ENCODE peak calls at places on chromosome 1, in ten cellular contexts. B is transverse colon, X is prostate gland, O is esophagus muscularis mucosa, A is endothelial cell of umbilical vein, C is GM12878, S is vagina, T is HepG2, G is stomach, J is suprapubic skin. Q is an unnamed sample.

GRCh38 chr1:224432672-224433040 is 1.9 kb downstream of the WDR26 start:
- DNase-seq in B (no peak), X (no peak), O (no peak), A (peak), C (no peak), S (no peak), T (no peak), G (no peak), J (no peak), Q (no peak)

GRCh38 chr1:157147906-157148717 is 9.9 kb upstream of the ETV3 start:
- DNase-seq in B (no peak), X (no peak), O (no peak), A (no peak), C (no peak), S (no peak), T (no peak), G (no peak), J (no peak), Q (no peak)

GRCh38 chr1:160217466-160218165 is 12.4 kb downstream of the PEA15 start:
- DNase-seq in B (peak), X (no peak), O (peak), A (peak), C (no peak), S (no peak), T (peak), G (peak), J (no peak), Q (no peak)

GRCh38 chr1:36922071-36922470 is 112.2 kb downstream of the GRIK3 start:
- DNase-seq in B (no peak), X (no peak), O (no peak), A (no peak), C (no peak), S (no peak), T (no peak), G (no peak), J (no peak), Q (peak)

GRCh38 chr1:154729031-154729442 is 121.1 kb upstream of the ADAR start:
- DNase-seq in B (no peak), X (no peak), O (no peak), A (peak), C (no peak), S (no peak), T (peak), G (no peak), J (no peak), Q (peak)

GRCh38 chr1:175814885-175815284 is 71.5 kb upstream of the TNR start:
- DNase-seq in B (no peak), X (no peak), O (no peak), A (no peak), C (no peak), S (no peak), T (no peak), G (no peak), J (no peak), Q (no peak)

GRCh38 chr1:160781129-160781808 is 14.7 kb upstream of the LY9 start:
- DNase-seq in B (peak), X (peak), O (peak), A (no peak), C (no peak), S (no peak), T (no peak), G (peak), J (no peak), Q (no peak)

GRCh38 chr1:202160377-202160940 is at the start of gene PTPN7:
- DNase-seq in B (peak), X (no peak), O (no peak), A (no peak), C (peak), S (no peak), T (no peak), G (peak), J (no peak), Q (no peak)

GRCh38 chr1:203036537-203036936 is 10.2 kb downstream of the PPFIA4 start:
- DNase-seq in B (no peak), X (no peak), O (no peak), A (no peak), C (no peak), S (no peak), T (no peak), G (no peak), J (no peak), Q (no peak)

GRCh38 chr1:201026746-201027145 is 3.2 kb upstream of the KIF21B start:
- DNase-seq in B (no peak), X (no peak), O (no peak), A (no peak), C (no peak), S (no peak), T (no peak), G (no peak), J (no peak), Q (no peak)

GRCh38 chr1:54547601-54548388 is at the start of gene ACOT11:
- DNase-seq in B (peak), X (peak), O (no peak), A (no peak), C (no peak), S (peak), T (peak), G (peak), J (peak), Q (peak)

GRCh38 chr1:222417264-222417663 is 130.6 kb downstream of the HHIPL2 start:
- DNase-seq in B (no peak), X (no peak), O (no peak), A (no peak), C (no peak), S (no peak), T (no peak), G (no peak), J (no peak), Q (no peak)

GRCh38 chr1:67261646-67262045 is 46.0 kb upstream of the IL12RB2 start:
- DNase-seq in B (peak), X (no peak), O (no peak), A (no peak), C (no peak), S (no peak), T (no peak), G (no peak), J (no peak), Q (no peak)
- H3K27ac ChIP-seq in B (no peak), X (no peak), O (no peak), A (no peak), C (no peak), S (no peak), T (no peak), G (no peak), J (no peak), Q (no peak)

GRCh38 chr1:145999321-146000024 is 3.1 kb upstream of the TXNIP start:
- DNase-seq in B (peak), X (peak), O (no peak), A (no peak), C (no peak), S (no peak), T (no peak), G (peak), J (peak), Q (peak)
- TF ChIP-seq POLR2AphosphoS5 in B (peak), X (peak), O (no peak), A (no peak), C (no peak), S (no peak), T (no peak), G (no peak), J (no peak), Q (peak)

GRCh38 chr1:47629201-47629600 is 191.4 kb downstream of the FOXD2 start:
- DNase-seq in B (no peak), X (no peak), O (no peak), A (no peak), C (no peak), S (no peak), T (no peak), G (no peak), J (no peak), Q (no peak)

GRCh38 chr1:47630346-47630745 is 192.5 kb downstream of the FOXD2 start:
- DNase-seq in B (no peak), X (no peak), O (no peak), A (no peak), C (no peak), S (no peak), T (no peak), G (no peak), J (peak), Q (no peak)

GRCh38 chr1:47627471-47628370 is 189.9 kb downstream of the FOXD2 start:
- DNase-seq in B (no peak), X (no peak), O (no peak), A (no peak), C (no peak), S (no peak), T (no peak), G (peak), J (peak), Q (no peak)

GRCh38 chr1:47624531-47624930 is 186.7 kb downstream of the FOXD2 start:
- DNase-seq in B (peak), X (no peak), O (peak), A (no peak), C (no peak), S (no peak), T (peak), G (peak), J (no peak), Q (no peak)

GRCh38 chr1:47627016-47627415 is 189.2 kb downstream of the FOXD2 start:
- DNase-seq in B (no peak), X (no peak), O (no peak), A (no peak), C (no peak), S (no peak), T (no peak), G (peak), J (no peak), Q (no peak)
- TF ChIP-seq POLR2A in B (no peak), X (no peak), O (no peak), A (no peak), C (no peak), S (no peak), T (no peak), G (no peak), J (no peak), Q (no peak)

DNA sequence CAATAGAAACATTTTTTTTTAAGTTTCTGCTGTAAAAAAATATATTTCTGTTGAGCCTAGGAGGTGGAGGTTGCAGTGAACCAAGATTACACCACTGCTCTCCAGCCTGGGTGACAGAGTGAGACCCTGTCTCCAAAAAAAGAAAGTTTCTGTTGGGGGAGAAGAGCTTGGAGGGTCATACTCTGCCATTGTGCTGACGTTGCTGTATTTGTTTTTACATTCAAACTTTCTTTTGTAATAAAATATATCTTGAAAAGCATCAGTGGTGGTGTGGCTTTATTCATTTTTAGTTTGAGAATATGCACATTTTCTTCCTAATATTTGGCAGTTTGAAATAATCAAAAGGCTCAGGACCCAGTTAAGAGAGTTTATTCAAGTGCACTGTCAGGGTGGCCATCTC is 64.6 kb downstream of the URB2 start:
- DNase-seq in B (no peak), X (no peak), O (no peak), A (no peak), C (no peak), S (no peak), T (no peak), G (no peak), J (no peak), Q (no peak)
- H3K27ac ChIP-seq in B (no peak), X (no peak), O (no peak), A (no peak), C (no peak), S (no peak), T (no peak), G (no peak), J (no peak), Q (no peak)

DNA sequence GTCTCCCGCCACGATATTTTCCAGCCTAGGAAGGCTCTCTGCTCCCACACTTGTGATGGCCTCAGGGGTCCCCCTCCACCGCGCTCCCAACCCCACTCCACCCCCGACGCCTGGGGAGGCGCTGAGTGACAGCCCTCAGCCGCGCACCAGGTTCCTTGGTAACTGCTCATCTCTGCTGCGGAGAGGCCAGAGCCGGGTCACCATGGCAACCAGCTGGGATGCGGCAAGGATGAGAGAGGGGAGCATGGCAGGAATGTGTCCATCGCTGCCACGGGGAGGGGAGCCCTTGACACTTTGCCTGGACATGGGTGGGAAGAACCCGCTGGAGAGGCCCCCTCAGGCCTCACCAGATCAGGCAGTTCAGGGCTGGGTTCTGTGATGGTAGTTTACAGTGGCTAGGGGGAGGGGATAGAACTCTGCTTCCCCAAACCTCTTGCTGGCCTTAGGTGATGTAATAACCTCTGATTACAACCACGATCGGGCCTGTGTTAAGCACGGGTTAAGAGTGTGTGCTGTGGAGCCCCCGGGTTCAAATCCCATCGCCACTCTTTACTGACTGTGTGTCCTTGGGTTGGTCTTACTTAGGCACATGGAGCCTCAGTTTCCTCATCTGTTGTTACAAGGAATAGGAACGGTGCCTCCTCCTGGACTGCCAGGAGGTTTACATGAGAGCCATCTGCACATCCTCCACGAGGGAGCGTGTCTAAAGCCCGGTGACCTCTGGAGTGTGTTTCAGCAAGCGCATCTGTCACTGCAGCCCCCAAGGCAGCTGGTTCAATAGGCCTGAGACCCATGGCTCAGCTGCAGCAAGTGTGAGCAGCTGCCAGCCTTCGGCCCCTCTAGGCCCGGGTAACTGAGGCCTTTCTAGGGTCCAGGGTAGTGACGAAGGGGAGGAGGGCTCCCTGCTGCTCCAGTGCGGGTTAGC is 6.3 kb downstream of the KIF17 start:
- DNase-seq in B (no peak), X (no peak), O (no peak), A (no peak), C (no peak), S (no peak), T (no peak), G (no peak), J (no peak), Q (no peak)
- TF ChIP-seq POLR2AphosphoS5 in B (no peak), X (no peak), O (no peak), A (no peak), C (no peak), S (no peak), T (no peak), G (no peak), J (no peak), Q (no peak)

DNA sequence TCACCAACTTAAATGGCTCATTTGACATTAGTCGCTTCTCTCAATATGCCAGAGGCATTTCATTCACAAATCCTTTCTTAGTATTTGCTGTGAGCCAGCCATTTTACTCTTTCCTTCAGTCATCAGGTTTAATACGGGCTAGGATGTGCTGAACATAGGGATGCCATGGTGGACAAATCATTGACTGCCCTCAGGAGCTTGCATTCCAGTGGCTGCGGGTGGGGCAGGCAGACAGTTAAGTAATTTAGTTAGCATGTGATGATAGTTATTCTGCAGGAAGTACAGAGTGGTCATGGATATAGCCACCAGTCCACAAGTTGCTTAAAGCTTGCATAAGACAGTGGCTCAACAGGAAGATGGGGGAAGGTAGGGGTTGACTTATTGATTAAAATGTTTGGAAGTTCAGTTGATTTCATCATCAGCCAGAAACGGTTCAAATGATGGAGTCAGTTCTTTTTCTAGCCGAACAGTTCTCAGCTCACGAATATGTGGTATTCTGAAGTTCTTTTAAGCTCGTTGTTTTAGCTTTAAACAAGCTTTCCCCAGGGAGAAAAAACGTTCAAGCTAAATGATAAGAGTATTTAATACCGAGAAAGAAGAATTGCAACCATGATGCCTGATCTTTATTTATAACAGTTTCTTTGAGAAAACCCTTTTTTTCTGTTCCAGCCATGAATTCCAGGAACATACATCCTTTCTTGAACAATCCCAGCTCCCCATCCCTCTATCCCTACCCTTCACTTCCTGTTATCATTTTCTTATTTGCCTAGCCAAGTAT is 1.4 kb downstream of the SLC22A15 start:
- DNase-seq in B (peak), X (no peak), O (no peak), A (no peak), C (no peak), S (no peak), T (peak), G (no peak), J (peak), Q (no peak)
- TF ChIP-seq POLR2A in B (no peak), X (no peak), O (no peak), A (no peak), C (no peak), S (no peak), T (no peak), G (no peak), J (no peak), Q (no peak)

GRCh38 chr1:53326598-53327182 is 1.2 kb downstream of the LRP8 start:
- DNase-seq in B (no peak), X (no peak), O (no peak), A (peak), C (no peak), S (no peak), T (no peak), G (no peak), J (no peak), Q (no peak)

GRCh38 chr1:53324321-53324720 is 3.5 kb downstream of the LRP8 start:
- DNase-seq in B (no peak), X (no peak), O (no peak), A (no peak), C (no peak), S (no peak), T (no peak), G (peak), J (no peak), Q (no peak)

GRCh38 chr1:53324728-53325297 is 3.1 kb downstream of the LRP8 start:
- DNase-seq in B (no peak), X (no peak), O (no peak), A (no peak), C (no peak), S (no peak), T (no peak), G (no peak), J (no peak), Q (no peak)

GRCh38 chr1:53326088-53326597 is 1.7 kb downstream of the LRP8 start:
- DNase-seq in B (peak), X (peak), O (peak), A (peak), C (peak), S (no peak), T (peak), G (peak), J (peak), Q (peak)

GRCh38 chr1:53325326-53326087 is 2.4 kb downstream of the LRP8 start:
- DNase-seq in B (peak), X (no peak), O (no peak), A (peak), C (no peak), S (no peak), T (no peak), G (no peak), J (no peak), Q (no peak)
- H3K27ac ChIP-seq in B (peak), X (peak), O (peak), A (peak), C (peak), S (peak), T (peak), G (peak), J (no peak), Q (peak)

GRCh38 chr1:109482796-109483638 is 688 bp upstream of the ATXN7L2 start:
- DNase-seq in B (no peak), X (no peak), O (no peak), A (peak), C (no peak), S (no peak), T (no peak), G (no peak), J (peak), Q (peak)

GRCh38 chr1:109482242-109482641 is 1.5 kb upstream of the ATXN7L2 start:
- DNase-seq in B (no peak), X (no peak), O (no peak), A (no peak), C (no peak), S (no peak), T (no peak), G (no peak), J (no peak), Q (no peak)

GRCh38 chr1:109485001-109485400 is 1.3 kb downstream of the ATXN7L2 start:
- DNase-seq in B (no peak), X (no peak), O (no peak), A (no peak), C (no peak), S (no peak), T (no peak), G (no peak), J (no peak), Q (no peak)

GRCh38 chr1:109484519-109484975 is 842 bp downstream of the ATXN7L2 start:
- DNase-seq in B (no peak), X (no peak), O (no peak), A (no peak), C (no peak), S (no peak), T (no peak), G (no peak), J (no peak), Q (no peak)

DNA sequence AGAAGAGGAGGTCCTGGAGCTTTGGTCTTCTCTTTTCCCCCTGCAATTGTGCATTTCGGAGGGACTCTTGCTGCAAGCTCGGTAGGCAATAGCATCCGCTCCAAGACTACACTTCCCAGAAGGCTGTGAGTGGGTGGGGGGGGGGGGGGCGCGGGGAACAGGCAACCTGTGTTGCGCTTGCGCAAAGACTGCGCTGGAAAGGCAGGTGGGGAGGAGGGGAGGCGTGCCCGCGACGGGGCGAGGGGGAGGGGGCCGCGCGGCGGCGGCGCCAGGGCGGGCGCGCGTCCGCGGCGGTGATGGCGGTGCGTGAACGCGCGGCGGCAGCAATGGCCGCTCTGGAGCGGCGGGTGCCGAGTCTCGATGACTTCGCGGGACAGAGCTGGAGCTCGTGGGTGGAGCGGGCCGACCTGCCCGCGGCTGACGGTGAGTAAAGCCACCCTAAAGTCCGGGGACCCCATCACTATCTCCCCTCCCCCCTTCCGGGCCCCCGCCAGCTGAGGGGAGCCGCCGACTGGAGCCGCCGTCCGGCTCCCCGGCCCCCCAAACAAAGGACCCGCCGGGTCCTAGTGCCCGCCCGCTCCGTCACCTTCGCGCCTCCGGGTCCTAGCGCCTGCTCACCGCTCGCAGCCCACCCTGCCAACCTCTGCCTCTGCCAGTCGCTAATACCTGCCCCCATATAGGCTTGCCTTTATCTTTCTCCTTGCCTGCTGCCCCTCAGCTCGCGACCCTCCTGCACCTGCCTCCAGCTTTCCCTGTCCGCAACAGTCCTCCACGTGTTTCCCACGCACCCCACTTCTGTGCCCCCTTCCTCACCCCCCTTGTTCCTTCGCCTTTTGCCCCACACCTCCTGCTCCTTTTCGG is at the start of gene ATXN7L2:
- DNase-seq in B (peak), X (peak), O (peak), A (peak), C (peak), S (peak), T (peak), G (peak), J (peak), Q (peak)
- TF ChIP-seq POLR2AphosphoS5 in B (peak), X (peak), O (peak), A (no peak), C (peak), S (peak), T (peak), G (peak), J (no peak), Q (peak)

Q was measured in sigmoid colon.